ENCODE peak calls at places on chromosomes 3 and 15, in four cellular contexts. One of them, this sample, is unnamed.

GRCh38 chr3:177484206-177484605 is 286.9 kb upstream of the TBL1XR1 start:
- DNase-seq in Right ventricle myocardium superior: no peak
- DNase-seq in esophagus squamous epithelium: no peak
- DNase-seq in GM20000: no peak
- DNase-seq in this sample: no peak

GRCh38 chr3:23567917-23568316 is 237.8 kb upstream of the UBE2E1 start:
- DNase-seq in Right ventricle myocardium superior: no peak
- DNase-seq in esophagus squamous epithelium: no peak
- DNase-seq in GM20000: no peak
- DNase-seq in this sample: no peak

GRCh38 chr3:101244212-101244575 is 76.2 kb downstream of the IMPG2 start:
- DNase-seq in Right ventricle myocardium superior: no peak
- DNase-seq in esophagus squamous epithelium: no peak
- DNase-seq in GM20000: no peak
- DNase-seq in this sample: no peak

GRCh38 chr3:101329016-101329673 is 8.8 kb upstream of the IMPG2 start:
- DNase-seq in Right ventricle myocardium superior: no peak
- DNase-seq in esophagus squamous epithelium: no peak
- DNase-seq in GM20000: no peak
- DNase-seq in this sample: no peak

GRCh38 chr15:69035205-69035917 is 20.9 kb downstream of the NOX5 start:
- DNase-seq in Right ventricle myocardium superior: no peak
- DNase-seq in esophagus squamous epithelium: no peak
- DNase-seq in GM20000: peak
- DNase-seq in this sample: no peak

GRCh38 chr15:62999923-63000484 is 42.5 kb upstream of the TPM1 start:
- DNase-seq in Right ventricle myocardium superior: no peak
- DNase-seq in esophagus squamous epithelium: no peak
- DNase-seq in GM20000: no peak
- DNase-seq in this sample: no peak

GRCh38 chr3:128313181-128313725 is 153.4 kb downstream of the DNAJB8 start:
- DNase-seq in Right ventricle myocardium superior: no peak
- DNase-seq in esophagus squamous epithelium: no peak
- DNase-seq in GM20000: no peak
- DNase-seq in this sample: no peak

GRCh38 chr3:110969229-110970211 is 102.1 kb upstream of the NECTIN3 start:
- DNase-seq in Right ventricle myocardium superior: no peak
- DNase-seq in esophagus squamous epithelium: no peak
- DNase-seq in GM20000: no peak
- DNase-seq in this sample: no peak

GRCh38 chr3:29026301-29026700 is 254.6 kb upstream of the RBMS3 start:
- DNase-seq in Right ventricle myocardium superior: no peak
- DNase-seq in esophagus squamous epithelium: no peak
- DNase-seq in GM20000: no peak
- DNase-seq in this sample: no peak

GRCh38 chr3:163601426-163601825 is 1476.9 kb downstream of the SI start:
- DNase-seq in Right ventricle myocardium superior: no peak
- DNase-seq in esophagus squamous epithelium: no peak
- DNase-seq in GM20000: no peak
- DNase-seq in this sample: no peak

GRCh38 chr3:154548341-154548740 is 118.4 kb upstream of the GPR149 start:
- DNase-seq in Right ventricle myocardium superior: no peak
- DNase-seq in esophagus squamous epithelium: no peak
- DNase-seq in GM20000: no peak
- DNase-seq in this sample: no peak

GRCh38 chr15:70259030-70259424 is 161.3 kb upstream of the TLE3 start:
- DNase-seq in Right ventricle myocardium superior: peak
- DNase-seq in esophagus squamous epithelium: no peak
- DNase-seq in GM20000: no peak
- DNase-seq in this sample: peak

GRCh38 chr3:120302361-120302760 is 17.3 kb upstream of the GPR156 start:
- DNase-seq in Right ventricle myocardium superior: no peak
- DNase-seq in esophagus squamous epithelium: no peak
- DNase-seq in GM20000: no peak
- DNase-seq in this sample: no peak

GRCh38 chr15:78640840-78641733 is at the start of gene CHRNB4:
- DNase-seq in Right ventricle myocardium superior: no peak
- DNase-seq in esophagus squamous epithelium: no peak
- DNase-seq in GM20000: no peak
- DNase-seq in this sample: no peak

GRCh38 chr3:2456788-2457187 is 358.1 kb downstream of the CNTN4 start:
- DNase-seq in Right ventricle myocardium superior: no peak
- DNase-seq in esophagus squamous epithelium: no peak
- DNase-seq in GM20000: no peak
- DNase-seq in this sample: no peak

GRCh38 chr15:56249080-56249479 is 5.4 kb upstream of the RFX7 start:
- DNase-seq in Right ventricle myocardium superior: no peak
- DNase-seq in esophagus squamous epithelium: no peak
- DNase-seq in GM20000: peak
- DNase-seq in this sample: no peak

GRCh38 chr3:133490468-133491351 is 82.8 kb upstream of the CDV3 start:
- DNase-seq in Right ventricle myocardium superior: no peak
- DNase-seq in esophagus squamous epithelium: no peak
- DNase-seq in GM20000: peak
- DNase-seq in this sample: no peak

GRCh38 chr3:28188686-28189085 is 52.7 kb upstream of the CMC1 start:
- DNase-seq in Right ventricle myocardium superior: no peak
- DNase-seq in esophagus squamous epithelium: no peak
- DNase-seq in GM20000: no peak
- DNase-seq in this sample: no peak

GRCh38 chr15:56871867-56872266 is 46.6 kb upstream of the TCF12 start:
- DNase-seq in Right ventricle myocardium superior: no peak
- DNase-seq in esophagus squamous epithelium: no peak
- DNase-seq in GM20000: no peak
- DNase-seq in this sample: no peak

GRCh38 chr3:78601249-78601648 is 1166.5 kb downstream of the ROBO1 start:
- DNase-seq in Right ventricle myocardium superior: no peak
- DNase-seq in esophagus squamous epithelium: no peak
- DNase-seq in GM20000: no peak
- DNase-seq in this sample: no peak

GRCh38 chr3:10518506-10519150 is 13.2 kb upstream of the ATP2B2 start:
- DNase-seq in Right ventricle myocardium superior: peak
- DNase-seq in esophagus squamous epithelium: no peak
- DNase-seq in GM20000: no peak
- DNase-seq in this sample: no peak

GRCh38 chr3:44966795-44967278 is 9.1 kb downstream of the ZDHHC3 start:
- DNase-seq in Right ventricle myocardium superior: no peak
- DNase-seq in esophagus squamous epithelium: no peak
- DNase-seq in GM20000: no peak
- DNase-seq in this sample: no peak

GRCh38 chr3:14848906-14849305 is 30.1 kb downstream of the FGD5 start:
- DNase-seq in Right ventricle myocardium superior: no peak
- DNase-seq in esophagus squamous epithelium: no peak
- DNase-seq in GM20000: no peak
- DNase-seq in this sample: no peak

GRCh38 chr3:127781411-127782001 is 40.8 kb downstream of the MGLL start:
- DNase-seq in Right ventricle myocardium superior: peak
- DNase-seq in esophagus squamous epithelium: no peak
- DNase-seq in GM20000: no peak
- DNase-seq in this sample: no peak

GRCh38 chr15:20341901-20342605 is 199.5 kb downstream of the GOLGA6L6 start:
- DNase-seq in Right ventricle myocardium superior: peak
- DNase-seq in esophagus squamous epithelium: no peak
- DNase-seq in GM20000: peak
- DNase-seq in this sample: peak

GRCh38 chr3:72490688-72491430 is 357.4 kb downstream of the SHQ1 start:
- DNase-seq in Right ventricle myocardium superior: no peak
- DNase-seq in esophagus squamous epithelium: no peak
- DNase-seq in GM20000: no peak
- DNase-seq in this sample: no peak

GRCh38 chr3:58135712-58136543 is 74.8 kb downstream of the DNASE1L3 start:
- DNase-seq in Right ventricle myocardium superior: no peak
- DNase-seq in esophagus squamous epithelium: no peak
- DNase-seq in GM20000: no peak
- DNase-seq in this sample: no peak

GRCh38 chr3:111676177-111677021 is 81.3 kb upstream of the ZBED2 start:
- DNase-seq in Right ventricle myocardium superior: no peak
- DNase-seq in esophagus squamous epithelium: no peak
- DNase-seq in GM20000: no peak
- DNase-seq in this sample: no peak

GRCh38 chr3:152222327-152222726 is 46.4 kb upstream of the MBNL1 start:
- DNase-seq in Right ventricle myocardium superior: no peak
- DNase-seq in esophagus squamous epithelium: no peak
- DNase-seq in GM20000: peak
- DNase-seq in this sample: no peak

GRCh38 chr15:82298520-82298919 is 35.9 kb downstream of the SAXO2 start:
- DNase-seq in Right ventricle myocardium superior: no peak
- DNase-seq in esophagus squamous epithelium: no peak
- DNase-seq in GM20000: no peak
- DNase-seq in this sample: no peak

GRCh38 chr3:196707566-196707965 is 4.5 kb downstream of the CEP19 start:
- DNase-seq in Right ventricle myocardium superior: no peak
- DNase-seq in esophagus squamous epithelium: no peak
- DNase-seq in GM20000: no peak
- DNase-seq in this sample: no peak

GRCh38 chr3:175129571-175129970 is 270.4 kb downstream of the NAALADL2 start:
- DNase-seq in Right ventricle myocardium superior: no peak
- DNase-seq in esophagus squamous epithelium: no peak
- DNase-seq in GM20000: no peak
- DNase-seq in this sample: no peak

GRCh38 chr15:69523010-69524001 is 70.7 kb downstream of the RPLP1 start:
- DNase-seq in Right ventricle myocardium superior: peak
- DNase-seq in esophagus squamous epithelium: no peak
- DNase-seq in GM20000: peak
- DNase-seq in this sample: peak

GRCh38 chr3:158368271-158368670 is 202.7 kb upstream of the MLF1 start:
- DNase-seq in Right ventricle myocardium superior: no peak
- DNase-seq in esophagus squamous epithelium: no peak
- DNase-seq in GM20000: no peak
- DNase-seq in this sample: no peak

GRCh38 chr3:120419797-120420196 is 31.0 kb downstream of the FSTL1 start:
- DNase-seq in Right ventricle myocardium superior: peak
- DNase-seq in esophagus squamous epithelium: no peak
- DNase-seq in GM20000: no peak
- DNase-seq in this sample: no peak